ENCODE peak calls at places on chromosomes 7 and 10, in five cellular contexts. E is sigmoid colon, G is pancreas, H is SJSA1, V is esophagus squamous epithelium. F is an unnamed sample. For H3K4me1 and H3K27me3, the result is how much of the 10 kb centered on the place peaks cover.

GRCh38 chr10:130014734-130015695 is 50.9 kb upstream of the EBF3 start:
- DNase-seq in E (no peak), H (no peak), G (no peak), V (no peak), F (no peak)

GRCh38 chr7:32479574-32480200 is 10.5 kb downstream of the LSM5 start:
- DNase-seq in G (no peak), V (no peak), H (no peak), E (no peak), F (peak)

GRCh38 chr7:132245539-132245938 is 330.7 kb downstream of the PLXNA4 start:
- DNase-seq in H (no peak), V (no peak), G (no peak), E (no peak), F (no peak)

GRCh38 chr7:74033372-74034311 is 5.7 kb downstream of the ELN start:
- DNase-seq in H (no peak), E (peak), V (no peak), G (peak), F (no peak)

GRCh38 chr10:80684217-80684616 is 146.5 kb downstream of the SH2D4B start:
- DNase-seq in G (no peak), V (no peak), E (no peak), H (peak), F (peak)

GRCh38 chr7:76272872-76273271 is 29.6 kb upstream of the HSPB1 start:
- DNase-seq in G (no peak), V (no peak), H (no peak), E (no peak), F (no peak)

GRCh38 chr7:150450491-150450992 is at the start of gene GIMAP8:
- DNase-seq in G (no peak), E (peak), V (peak), H (no peak), F (peak)

GRCh38 chr10:88238515-88238914 is 344.6 kb downstream of the RNLS start:
- DNase-seq in H (no peak), E (no peak), G (no peak), V (no peak), F (no peak)

GRCh38 chr7:28956608-28957063 is 1.5 kb downstream of the TRIL start:
- DNase-seq in E (peak), G (peak), V (no peak), H (peak), F (peak)

GRCh38 chr10:89374716-89375115 is 3.1 kb upstream of the IFIT1B start:
- DNase-seq in H (no peak), G (no peak), V (no peak), E (no peak), F (no peak)

GRCh38 chr7:99365318-99366141 is 9.0 kb upstream of the ARPC1B start:
- DNase-seq in G (peak), V (no peak), H (no peak), E (no peak), F (peak)

GRCh38 chr7:50068850-50069551 is 24.0 kb downstream of the ZPBP start:
- DNase-seq in H (peak), G (no peak), V (no peak), E (no peak), F (peak)

GRCh38 chr10:53447576-53447975 is 675.0 kb upstream of the MBL2 start:
- DNase-seq in H (no peak), V (no peak), G (no peak), E (no peak), F (no peak)

GRCh38 chr10:130696870-130697269 is 560.7 kb downstream of the GLRX3 start:
- DNase-seq in V (no peak), H (no peak), G (no peak), E (no peak), F (no peak)

GRCh38 chr7:156494960-156495359 is 145.6 kb upstream of the RNF32 start:
- DNase-seq in V (no peak), G (no peak), H (no peak), E (no peak), F (no peak)

GRCh38 chr10:20466731-20467130 is 430.4 kb downstream of the NEBL start:
- DNase-seq in G (no peak), E (no peak), H (no peak), V (no peak), F (no peak)

GRCh38 chr10:60661627-60662026 is 116.7 kb upstream of the CDK1 start:
- DNase-seq in H (peak), V (no peak), G (no peak), E (no peak), F (peak)

DNA sequence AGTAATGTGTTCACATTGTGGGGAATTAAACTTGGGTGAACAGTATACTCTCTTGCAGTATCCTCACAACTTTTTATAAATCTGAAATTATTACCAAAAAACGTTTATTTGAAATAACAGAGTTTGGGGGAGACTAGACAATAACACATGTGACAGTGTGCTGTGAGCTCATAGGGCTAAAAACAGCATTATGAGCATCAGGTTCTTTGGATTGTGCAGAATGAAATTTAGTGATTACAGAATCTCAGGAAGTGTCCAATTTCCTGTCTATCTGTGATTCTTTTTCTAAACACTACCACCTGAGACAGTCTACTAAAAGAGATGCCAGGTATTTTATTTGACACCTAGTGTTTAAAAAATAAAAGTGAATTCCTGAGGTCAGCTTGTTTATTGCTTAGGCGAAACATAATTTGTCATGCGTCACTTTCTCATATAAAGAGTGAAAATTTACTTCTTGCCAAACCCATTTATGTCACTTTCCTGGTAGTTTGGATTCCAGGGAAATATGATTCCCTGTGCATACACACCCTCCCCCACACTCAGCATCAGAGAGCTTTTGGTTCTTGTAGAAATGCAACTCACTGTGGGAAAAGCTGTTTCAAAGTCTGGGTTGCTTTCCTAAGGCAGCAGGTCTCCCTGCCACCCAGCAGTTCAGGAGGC is 71.2 kb downstream of the AOAH start:
- DNase-seq in G (no peak), E (no peak), V (no peak), H (peak), F (no peak)
- H3K4me1 ChIP-seq in G (under half), E (under half), V (under half), H (half or more), F (under half)

GRCh38 chr10:27819781-27820531 is 74.3 kb upstream of the MKX start:
- DNase-seq in H (no peak), G (peak), V (no peak), E (peak), F (no peak)
- H3K27me3 ChIP-seq in H (under half), G (under half), V (under half), E (under half), F (under half)

DNA sequence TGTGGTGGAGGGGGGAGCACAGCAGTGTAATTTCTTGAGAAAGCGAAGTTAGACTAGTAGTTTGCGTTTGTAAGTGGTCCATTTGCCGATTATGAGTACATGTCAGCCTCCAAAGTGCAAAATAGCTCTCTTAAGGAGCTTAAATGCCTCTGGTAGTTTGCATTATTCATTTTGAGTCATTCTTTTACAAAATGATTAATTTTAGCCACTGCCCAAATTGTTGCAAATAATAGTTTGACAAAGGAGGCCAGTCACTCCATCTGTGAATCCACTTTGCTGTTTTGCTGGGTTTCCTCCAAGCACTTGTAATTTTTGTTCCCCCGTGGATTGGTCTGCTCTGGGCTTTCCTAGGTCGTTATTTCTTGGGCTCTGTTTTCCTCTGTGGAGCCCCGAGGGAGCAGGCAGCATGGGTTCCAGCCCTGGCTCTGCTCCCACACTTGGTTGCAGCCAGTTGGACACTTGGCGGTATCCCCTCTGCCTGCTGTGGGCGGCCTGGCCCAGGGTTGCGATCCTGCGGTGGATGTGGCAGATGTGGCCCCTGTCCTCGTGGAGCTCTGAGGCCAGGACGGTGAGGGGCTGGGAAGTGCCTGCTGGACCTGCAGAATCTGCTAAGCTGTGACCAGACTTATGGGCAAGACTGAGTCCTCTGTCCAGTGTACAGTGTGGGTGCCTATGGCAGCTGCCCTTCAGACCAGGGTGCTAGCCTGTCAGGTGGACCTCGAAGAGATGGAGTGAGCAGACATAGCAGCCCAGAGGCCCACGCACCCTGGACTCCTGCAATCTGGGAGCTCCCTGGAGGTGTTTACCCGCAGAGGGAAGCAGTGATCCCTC is 129.1 kb upstream of the BTBD16 start:
- DNase-seq in E (no peak), H (peak), G (no peak), V (no peak), F (no peak)
- H3K4me1 ChIP-seq in E (half or more), H (under half), G (under half), V (half or more), F (under half)

DNA sequence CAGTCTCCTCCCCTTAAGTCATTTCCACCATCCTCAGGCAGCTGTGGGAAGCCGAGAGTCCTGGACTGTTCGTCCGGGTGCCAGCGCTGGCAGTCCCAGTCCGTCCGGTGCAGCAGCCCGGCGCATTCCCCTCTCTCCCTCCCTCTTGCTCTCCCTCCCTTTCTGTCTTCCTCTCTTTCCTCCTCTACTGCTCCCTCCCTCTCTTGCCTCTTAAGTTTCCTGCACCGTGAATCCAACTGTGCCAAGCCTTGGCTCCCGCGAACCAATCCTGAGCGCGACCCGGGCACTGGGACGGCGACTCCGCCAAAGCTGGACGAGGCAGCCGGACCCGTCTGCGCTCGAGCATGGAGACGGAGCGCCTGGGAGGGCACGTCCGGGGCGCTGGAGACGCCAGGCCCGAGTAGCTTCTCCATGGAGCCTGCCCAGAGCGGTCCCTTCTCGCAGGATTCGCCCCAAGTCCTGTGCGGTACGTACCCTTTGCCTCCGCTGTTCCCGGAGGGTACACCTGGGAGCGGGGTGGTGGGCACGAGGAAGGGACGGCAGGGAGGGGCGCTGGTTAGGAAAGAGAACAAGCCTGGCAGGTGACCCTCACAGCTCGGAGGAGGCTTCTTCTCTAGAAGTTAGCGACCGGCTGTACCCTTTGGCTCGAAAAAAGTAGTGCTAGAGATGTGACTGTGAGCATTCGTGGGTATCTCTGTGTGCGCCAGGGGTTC is 1.0 kb downstream of the NXPH1 start:
- DNase-seq in H (no peak), G (no peak), V (no peak), E (no peak), F (peak)
- H3K27me3 ChIP-seq in H (under half), G (under half), V (half or more), E (half or more), F (half or more)

DNA sequence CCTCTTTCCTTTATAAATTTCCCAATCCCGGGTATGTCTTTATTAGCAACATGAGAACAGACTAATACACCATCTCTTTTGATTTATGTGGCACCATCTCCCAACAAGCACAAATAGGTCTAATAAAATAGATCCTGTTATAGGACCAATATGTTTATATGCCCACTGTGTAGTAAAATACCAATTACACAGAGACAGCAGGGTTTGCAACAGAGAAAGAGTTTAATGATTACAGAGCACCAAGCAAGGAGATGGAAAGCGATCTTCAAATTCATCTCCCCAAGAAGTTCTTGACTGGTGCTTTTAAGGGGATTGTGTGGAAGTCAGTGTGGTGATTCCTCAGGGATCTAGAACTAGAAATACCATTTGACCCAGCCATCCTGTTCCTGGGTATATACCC is 33.5 kb upstream of the TECTB start:
- DNase-seq in V (no peak), G (no peak), H (no peak), E (no peak), F (no peak)
- H3K4me1 ChIP-seq in V (under half), G (under half), H (under half), E (under half), F (under half)

DNA sequence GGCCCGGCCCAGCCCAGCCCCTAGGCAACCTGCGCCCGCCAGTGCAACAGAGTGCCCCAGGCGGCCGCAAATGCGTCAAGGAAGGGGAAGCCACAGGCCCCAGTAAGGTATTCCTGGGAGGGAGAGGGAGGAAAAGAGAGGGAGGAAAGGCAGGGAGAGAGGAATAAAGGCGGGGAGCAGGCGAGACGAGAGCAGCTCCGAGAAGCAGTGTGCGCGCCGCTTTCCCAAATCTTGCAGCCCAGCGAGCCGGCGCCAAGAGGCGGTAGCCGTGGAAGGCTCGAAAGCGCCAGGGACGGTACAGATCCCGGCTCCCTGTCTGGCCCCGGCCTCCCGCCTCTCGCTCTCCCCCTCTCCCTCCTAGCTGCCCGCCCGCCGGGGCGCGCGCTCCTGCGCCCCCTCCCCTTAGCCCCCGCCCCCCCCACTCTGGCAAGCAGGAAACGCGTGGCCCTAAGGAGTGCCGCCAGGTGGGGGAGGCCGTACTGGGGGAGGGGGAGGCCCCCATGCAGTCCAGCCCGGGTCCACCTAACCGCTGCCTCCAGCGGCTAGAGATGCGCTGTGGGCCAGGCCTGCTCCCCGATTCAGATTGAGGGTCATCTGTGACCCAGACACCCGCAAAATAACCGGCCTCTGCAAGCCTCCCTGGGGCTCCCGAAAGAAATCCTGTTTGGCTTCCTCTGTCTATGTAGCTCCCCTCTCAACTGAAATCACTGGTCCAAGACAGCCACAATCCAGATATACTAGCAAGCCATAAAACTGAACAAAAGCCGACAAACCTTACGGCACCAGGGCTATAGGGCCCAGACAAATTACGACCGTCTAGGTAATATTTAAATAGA is 4.2 kb downstream of the HOXA10 start:
- DNase-seq in E (peak), G (peak), V (no peak), H (peak), F (peak)
- H3K27me3 ChIP-seq in E (under half), G (half or more), V (half or more), H (under half), F (half or more)

DNA sequence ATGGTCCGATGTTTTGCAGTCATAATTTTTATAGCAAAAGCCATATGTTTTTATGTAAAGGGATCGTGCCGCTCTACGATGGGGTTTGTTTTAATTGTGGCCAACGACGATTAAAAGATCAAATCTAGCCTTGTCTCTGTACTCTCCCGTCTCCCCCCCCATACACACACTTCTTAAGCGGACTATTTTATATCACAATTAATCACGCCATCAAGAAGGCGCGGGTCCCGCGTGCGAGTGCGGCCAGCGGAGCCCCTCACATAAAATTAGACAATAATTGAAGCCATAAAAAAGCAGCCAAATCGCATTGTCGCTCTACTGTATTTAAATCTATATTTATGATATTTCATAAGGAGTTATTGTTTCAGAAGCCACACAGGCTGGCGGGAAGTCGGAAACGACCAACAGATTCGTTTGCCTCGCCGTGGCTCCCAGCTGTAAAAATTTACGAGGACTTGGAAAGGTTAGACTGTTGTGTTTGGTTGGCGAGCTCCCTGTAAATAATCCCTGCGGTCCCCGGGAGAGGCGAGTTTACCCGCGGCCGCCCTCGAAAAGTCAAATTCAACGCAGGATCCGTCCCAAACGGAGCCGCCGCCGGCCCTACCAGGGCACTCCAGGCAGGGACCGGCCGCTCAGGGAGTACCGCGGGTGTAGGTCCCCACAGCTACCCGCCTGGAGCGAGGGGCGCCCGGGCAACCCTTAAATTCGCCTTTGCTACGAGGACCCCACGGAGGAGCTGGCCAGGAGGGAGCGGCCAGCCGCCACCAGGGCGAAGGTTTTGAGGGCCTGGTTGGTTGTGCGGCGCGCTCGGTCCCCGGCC is 528 bp upstream of the HOXA9 start:
- DNase-seq in H (peak), G (peak), V (no peak), E (peak), F (no peak)
- H3K4me1 ChIP-seq in H (half or more), G (under half), V (half or more), E (under half), F (under half)

DNA sequence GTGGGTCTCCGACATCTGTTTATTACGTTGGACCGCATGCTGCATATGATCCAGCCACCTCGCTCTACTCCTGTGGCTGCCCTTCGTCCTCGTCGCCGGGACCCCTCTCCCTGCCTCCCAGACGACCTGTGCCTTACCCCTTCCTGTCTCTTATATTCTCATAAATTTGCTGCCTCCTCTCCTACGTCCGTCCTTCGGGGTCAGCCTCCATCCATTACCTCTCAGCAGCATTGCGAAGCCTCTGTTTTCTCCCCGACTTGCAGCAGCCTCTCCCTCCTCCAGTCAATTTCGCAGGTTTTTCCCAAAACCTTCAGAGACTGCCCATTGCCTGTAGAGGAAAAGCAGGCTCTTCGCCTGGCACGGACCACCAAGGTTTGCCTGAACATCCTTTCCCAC is 39.4 kb upstream of the LEP start:
- DNase-seq in V (no peak), H (no peak), E (no peak), G (no peak), F (no peak)
- H3K27me3 ChIP-seq in V (half or more), H (under half), E (under half), G (under half), F (half or more)